ENCODE peak calls at places on chromosomes 3 and 15, in four cellular contexts. I, U, E and J are unnamed samples.

GRCh38 chr15:99994849-99995248 is 261.6 kb upstream of the LYSMD4 start:
- DNase-seq in I (no peak), U (no peak), E (no peak), J (no peak)

GRCh38 chr15:101267320-101268104 is 9.8 kb downstream of the SELENOS start:
- DNase-seq in U (peak), E (no peak), I (no peak), J (peak)

GRCh38 chr15:40219801-40220200 is 19.1 kb upstream of the PAK6 start:
- DNase-seq in U (no peak), I (no peak), E (no peak), J (no peak)

GRCh38 chr3:171806200-171807128 is 3.8 kb downstream of the PLD1 start:
- DNase-seq in I (no peak), E (no peak), U (no peak), J (no peak)

GRCh38 chr15:37099321-37100108 is 834 bp downstream of the MEIS2 start:
- DNase-seq in I (no peak), U (no peak), E (no peak), J (no peak)

GRCh38 chr3:172711457-172711800 is 562 bp upstream of the NCEH1 start:
- DNase-seq in E (no peak), I (no peak), U (no peak), J (no peak)

GRCh38 chr15:27499191-27499590 is 528.2 kb downstream of the GABRG3 start:
- DNase-seq in I (no peak), E (no peak), U (no peak), J (no peak)

GRCh38 chr3:30996467-30996866 is 102.0 kb upstream of the GADL1 start:
- DNase-seq in E (no peak), I (no peak), U (no peak), J (no peak)

GRCh38 chr3:134974621-134975020 is 179.6 kb downstream of the EPHB1 start:
- DNase-seq in E (no peak), U (no peak), I (no peak), J (no peak)

GRCh38 chr15:55276324-55276723 is 13.3 kb downstream of the RAB27A start:
- DNase-seq in E (no peak), U (no peak), I (no peak), J (no peak)

GRCh38 chr3:124395165-124395564 is 335.1 kb upstream of the UMPS start:
- DNase-seq in I (no peak), E (no peak), U (no peak), J (no peak)

GRCh38 chr3:58020740-58021071 is 12.5 kb downstream of the FLNB start:
- DNase-seq in I (no peak), E (no peak), U (no peak), J (no peak)

GRCh38 chr3:52805270-52806039 is 10.9 kb downstream of the ITIH3 start:
- DNase-seq in I (no peak), E (no peak), U (no peak), J (no peak)

GRCh38 chr15:85625856-85626255 is 168.9 kb downstream of the KLHL25 start:
- DNase-seq in I (no peak), U (no peak), E (no peak), J (no peak)

GRCh38 chr15:51879555-51879954 is 50.1 kb downstream of the TMOD3 start:
- DNase-seq in I (no peak), E (no peak), U (no peak), J (no peak)

GRCh38 chr3:115363071-115363470 is 216.0 kb upstream of the ZBTB20 start:
- DNase-seq in I (no peak), U (no peak), E (no peak), J (no peak)

GRCh38 chr15:35657679-35658201 is 111.8 kb upstream of the DPH6 start:
- DNase-seq in U (no peak), I (no peak), E (no peak), J (no peak)

GRCh38 chr15:100129677-100130076 is 212.1 kb downstream of the ADAMTS17 start:
- DNase-seq in U (no peak), I (no peak), E (no peak), J (no peak)

GRCh38 chr3:140128217-140129137 is 193.5 kb downstream of the CLSTN2 start:
- DNase-seq in E (no peak), U (no peak), I (no peak), J (no peak)

GRCh38 chr3:40899286-40899712 is 300.0 kb upstream of the CTNNB1 start:
- DNase-seq in I (no peak), U (no peak), E (no peak), J (no peak)

GRCh38 chr3:193688845-193689714 is 96.1 kb downstream of the OPA1 start:
- DNase-seq in E (no peak), U (no peak), I (no peak), J (no peak)